ENCODE peak calls at places on chromosomes 12 and 14, in eight cellular contexts. One of them, this sample, is unnamed.

GRCh38 chr12:10982244-10982643 is 4.5 kb downstream of the TAS2R50 start:
- DNase-seq in ovary: no peak
- DNase-seq in lower leg skin: no peak
- DNase-seq in testis: no peak
- DNase-seq in IMR-90: no peak
- DNase-seq in upper lobe of left lung: no peak
- DNase-seq in gastrocnemius medialis: no peak
- DNase-seq in suprapubic skin: no peak
- DNase-seq in this sample: no peak

GRCh38 chr12:118773956-118774723 is 207.2 kb upstream of the SRRM4 start:
- DNase-seq in ovary: no peak
- DNase-seq in lower leg skin: no peak
- DNase-seq in testis: peak; percentile 45
- DNase-seq in IMR-90: no peak
- DNase-seq in upper lobe of left lung: no peak
- DNase-seq in gastrocnemius medialis: no peak
- DNase-seq in suprapubic skin: no peak
- DNase-seq in this sample: no peak

GRCh38 chr12:47419500-47419899 is 286.3 kb downstream of the RPAP3 start:
- DNase-seq in ovary: no peak
- DNase-seq in lower leg skin: no peak
- DNase-seq in testis: no peak
- DNase-seq in IMR-90: peak; percentile 79
- DNase-seq in upper lobe of left lung: no peak
- DNase-seq in gastrocnemius medialis: no peak
- DNase-seq in suprapubic skin: no peak
- DNase-seq in this sample: no peak

GRCh38 chr12:27083861-27084271 is 1.5 kb upstream of the C12orf71 start:
- DNase-seq in ovary: no peak
- DNase-seq in lower leg skin: no peak
- DNase-seq in testis: no peak
- DNase-seq in IMR-90: peak; percentile 71
- DNase-seq in upper lobe of left lung: no peak
- DNase-seq in gastrocnemius medialis: no peak
- DNase-seq in suprapubic skin: no peak
- DNase-seq in this sample: no peak

GRCh38 chr12:52703424-52703823 is at the start of gene KRT77:
- DNase-seq in ovary: no peak
- DNase-seq in lower leg skin: no peak
- DNase-seq in testis: no peak
- DNase-seq in IMR-90: no peak
- DNase-seq in upper lobe of left lung: no peak
- DNase-seq in gastrocnemius medialis: no peak
- DNase-seq in suprapubic skin: no peak
- DNase-seq in this sample: no peak

GRCh38 chr14:79947440-79947839 is 263.9 kb downstream of the DIO2 start:
- DNase-seq in ovary: no peak
- DNase-seq in lower leg skin: no peak
- DNase-seq in testis: no peak
- DNase-seq in IMR-90: no peak
- DNase-seq in upper lobe of left lung: no peak
- DNase-seq in gastrocnemius medialis: no peak
- DNase-seq in suprapubic skin: no peak
- DNase-seq in this sample: no peak

GRCh38 chr12:125271850-125272249 is 206.6 kb downstream of the AACS start:
- DNase-seq in ovary: no peak
- DNase-seq in lower leg skin: no peak
- DNase-seq in testis: no peak
- DNase-seq in IMR-90: no peak
- DNase-seq in upper lobe of left lung: no peak
- DNase-seq in gastrocnemius medialis: no peak
- DNase-seq in suprapubic skin: no peak
- DNase-seq in this sample: no peak

GRCh38 chr14:39768579-39768978 is 336.3 kb upstream of the FBXO33 start:
- DNase-seq in ovary: no peak
- DNase-seq in lower leg skin: no peak
- DNase-seq in testis: no peak
- DNase-seq in IMR-90: no peak
- DNase-seq in upper lobe of left lung: no peak
- DNase-seq in gastrocnemius medialis: no peak
- DNase-seq in suprapubic skin: no peak
- DNase-seq in this sample: no peak

GRCh38 chr12:57456145-57456700 is 1.1 kb downstream of the INHBE start:
- DNase-seq in ovary: no peak
- DNase-seq in lower leg skin: no peak
- DNase-seq in testis: peak; percentile 48
- DNase-seq in IMR-90: peak; percentile 44
- DNase-seq in upper lobe of left lung: no peak
- DNase-seq in gastrocnemius medialis: peak; percentile 45
- DNase-seq in suprapubic skin: no peak
- DNase-seq in this sample: no peak

GRCh38 chr12:129772463-129773169 is 131.2 kb downstream of the TMEM132D start:
- DNase-seq in ovary: no peak
- DNase-seq in lower leg skin: no peak
- DNase-seq in testis: no peak
- DNase-seq in IMR-90: no peak
- DNase-seq in upper lobe of left lung: no peak
- DNase-seq in gastrocnemius medialis: no peak
- DNase-seq in suprapubic skin: no peak
- DNase-seq in this sample: no peak

GRCh38 chr12:67630373-67631088 is 18.0 kb upstream of the DYRK2 start:
- DNase-seq in ovary: peak; percentile 26
- DNase-seq in lower leg skin: peak; percentile 29
- DNase-seq in testis: peak; percentile 25
- DNase-seq in IMR-90: no peak
- DNase-seq in upper lobe of left lung: peak; percentile 61
- DNase-seq in gastrocnemius medialis: peak; percentile 15
- DNase-seq in suprapubic skin: no peak
- DNase-seq in this sample: peak; percentile 69

GRCh38 chr12:38269897-38270296 is 46.7 kb upstream of the ALG10B start:
- DNase-seq in ovary: no peak
- DNase-seq in lower leg skin: no peak
- DNase-seq in testis: no peak
- DNase-seq in IMR-90: no peak
- DNase-seq in upper lobe of left lung: no peak
- DNase-seq in gastrocnemius medialis: no peak
- DNase-seq in suprapubic skin: no peak
- DNase-seq in this sample: no peak

DNA sequence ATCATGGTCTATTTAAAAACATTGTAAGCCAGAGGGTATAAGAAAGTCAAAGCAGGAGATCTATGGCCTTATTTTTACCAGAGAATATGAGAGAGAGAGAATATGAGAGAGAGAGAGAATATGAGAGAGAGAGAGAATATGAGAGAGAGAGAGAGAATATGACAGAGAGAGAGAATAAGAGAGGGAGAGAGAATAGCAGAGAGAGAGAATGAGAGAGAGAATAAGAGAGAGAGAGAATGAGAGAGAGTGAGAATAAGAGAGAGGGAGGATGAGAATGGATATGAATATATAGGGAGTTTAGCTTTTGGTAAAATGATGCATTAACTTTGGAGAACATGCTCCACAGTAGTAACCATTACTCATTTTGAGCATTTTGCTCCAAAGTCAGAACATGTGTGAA is 48.0 kb upstream of the ALG10B start:
- DNase-seq in ovary: no peak
- DNase-seq in lower leg skin: no peak
- DNase-seq in testis: no peak
- DNase-seq in IMR-90: no peak
- DNase-seq in upper lobe of left lung: no peak
- DNase-seq in gastrocnemius medialis: no peak
- DNase-seq in suprapubic skin: no peak
- DNase-seq in this sample: no peak
- TF ChIP-seq POLR2A in ovary: no peak
- TF ChIP-seq POLR2A in lower leg skin: no peak
- TF ChIP-seq POLR2A in testis: no peak
- TF ChIP-seq POLR2A in IMR-90: no peak
- TF ChIP-seq POLR2A in upper lobe of left lung: no peak
- TF ChIP-seq POLR2A in gastrocnemius medialis: no peak
- TF ChIP-seq POLR2A in suprapubic skin: no peak
- TF ChIP-seq POLR2A in this sample: no peak

GRCh38 chr12:94898388-94898787 is 105.1 kb downstream of the NDUFA12 start:
- DNase-seq in ovary: no peak
- DNase-seq in lower leg skin: no peak
- DNase-seq in testis: no peak
- DNase-seq in IMR-90: no peak
- DNase-seq in upper lobe of left lung: no peak
- DNase-seq in gastrocnemius medialis: no peak
- DNase-seq in suprapubic skin: no peak
- DNase-seq in this sample: no peak
- TF ChIP-seq CTCF in ovary: no peak
- TF ChIP-seq CTCF in lower leg skin: no peak
- TF ChIP-seq CTCF in testis: no peak
- TF ChIP-seq CTCF in IMR-90: no peak
- TF ChIP-seq CTCF in upper lobe of left lung: no peak
- TF ChIP-seq CTCF in gastrocnemius medialis: no peak
- TF ChIP-seq CTCF in suprapubic skin: no peak
- TF ChIP-seq CTCF in this sample: peak; percentile 7

DNA sequence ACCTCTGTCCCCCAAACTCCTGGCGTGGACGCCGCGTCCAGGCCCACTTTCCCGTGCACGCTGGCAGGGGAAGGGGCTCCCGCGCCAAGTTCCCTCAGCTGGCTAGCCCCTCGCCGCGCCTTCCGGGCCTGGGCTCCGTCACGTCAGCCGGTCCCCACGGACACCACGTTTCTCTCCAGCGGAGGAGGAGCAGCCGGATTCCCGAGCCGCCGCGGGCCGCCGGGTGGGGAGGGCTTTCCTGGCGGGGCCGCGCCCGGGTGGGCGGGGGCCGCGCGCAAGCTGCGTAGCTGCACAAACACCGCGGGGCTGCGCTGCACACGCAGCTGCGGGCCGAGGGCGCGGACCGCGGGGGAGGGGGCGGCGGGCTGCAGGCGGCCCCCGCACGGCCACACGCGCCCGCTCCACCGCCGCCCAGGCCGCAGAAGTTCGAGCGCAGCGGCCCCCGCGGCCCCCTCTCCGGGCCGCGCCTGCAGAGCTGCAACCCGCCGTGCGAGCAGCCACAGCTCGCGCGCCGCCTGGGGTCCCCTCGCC is 45.1 kb upstream of the PNMA1 start:
- DNase-seq in ovary: peak; percentile 77
- DNase-seq in lower leg skin: no peak
- DNase-seq in testis: peak; percentile 72
- DNase-seq in IMR-90: peak; percentile 50
- DNase-seq in upper lobe of left lung: peak; percentile 66
- DNase-seq in gastrocnemius medialis: no peak
- DNase-seq in suprapubic skin: peak; percentile 91
- DNase-seq in this sample: peak; percentile 74
- TF ChIP-seq POLR2A in ovary: no peak
- TF ChIP-seq POLR2A in lower leg skin: no peak
- TF ChIP-seq POLR2A in testis: no peak
- TF ChIP-seq POLR2A in IMR-90: no peak
- TF ChIP-seq POLR2A in upper lobe of left lung: no peak
- TF ChIP-seq POLR2A in gastrocnemius medialis: no peak
- TF ChIP-seq POLR2A in suprapubic skin: no peak
- TF ChIP-seq POLR2A in this sample: no peak

GRCh38 chr14:60721331-60722162 is 2.6 kb downstream of the SIX4 start:
- DNase-seq in ovary: peak; percentile 61
- DNase-seq in lower leg skin: no peak
- DNase-seq in testis: peak; percentile 38
- DNase-seq in IMR-90: peak; percentile 84
- DNase-seq in upper lobe of left lung: peak; percentile 33
- DNase-seq in gastrocnemius medialis: peak; percentile 65
- DNase-seq in suprapubic skin: peak; percentile 80
- DNase-seq in this sample: peak; percentile 18
- TF ChIP-seq CTCF in ovary: peak; percentile 13
- TF ChIP-seq CTCF in lower leg skin: no peak
- TF ChIP-seq CTCF in testis: no peak
- TF ChIP-seq CTCF in IMR-90: peak; percentile 37
- TF ChIP-seq CTCF in upper lobe of left lung: peak; percentile 36
- TF ChIP-seq CTCF in gastrocnemius medialis: peak; percentile 54
- TF ChIP-seq CTCF in suprapubic skin: no peak
- TF ChIP-seq CTCF in this sample: no peak

GRCh38 chr12:12725086-12725955 is 8.2 kb downstream of the CDKN1B start:
- DNase-seq in ovary: peak; percentile 92
- DNase-seq in lower leg skin: peak; percentile 93
- DNase-seq in testis: peak; percentile 96
- DNase-seq in IMR-90: peak; percentile 100
- DNase-seq in upper lobe of left lung: peak; percentile 96
- DNase-seq in gastrocnemius medialis: peak; percentile 95
- DNase-seq in suprapubic skin: peak; percentile 94
- DNase-seq in this sample: peak; percentile 95

GRCh38 chr12:12723681-12724420 is 6.7 kb downstream of the CDKN1B start:
- DNase-seq in ovary: peak; percentile 62
- DNase-seq in lower leg skin: no peak
- DNase-seq in testis: no peak
- DNase-seq in IMR-90: peak; percentile 25
- DNase-seq in upper lobe of left lung: peak; percentile 44
- DNase-seq in gastrocnemius medialis: peak; percentile 25
- DNase-seq in suprapubic skin: no peak
- DNase-seq in this sample: peak; percentile 54

GRCh38 chr12:12726543-12727093 is 9.4 kb downstream of the CDKN1B start:
- DNase-seq in ovary: no peak
- DNase-seq in lower leg skin: no peak
- DNase-seq in testis: no peak
- DNase-seq in IMR-90: peak; percentile 93
- DNase-seq in upper lobe of left lung: no peak
- DNase-seq in gastrocnemius medialis: no peak
- DNase-seq in suprapubic skin: no peak
- DNase-seq in this sample: no peak

GRCh38 chr12:12724421-12725085 is 7.4 kb downstream of the CDKN1B start:
- DNase-seq in ovary: no peak
- DNase-seq in lower leg skin: no peak
- DNase-seq in testis: no peak
- DNase-seq in IMR-90: no peak
- DNase-seq in upper lobe of left lung: no peak
- DNase-seq in gastrocnemius medialis: no peak
- DNase-seq in suprapubic skin: peak; percentile 94
- DNase-seq in this sample: no peak

GRCh38 chr12:12725956-12726542 is 8.9 kb downstream of the CDKN1B start:
- DNase-seq in ovary: no peak
- DNase-seq in lower leg skin: no peak
- DNase-seq in testis: no peak
- DNase-seq in IMR-90: no peak
- DNase-seq in upper lobe of left lung: no peak
- DNase-seq in gastrocnemius medialis: no peak
- DNase-seq in suprapubic skin: no peak
- DNase-seq in this sample: no peak
- TF ChIP-seq POLR2A in ovary: no peak
- TF ChIP-seq POLR2A in lower leg skin: no peak
- TF ChIP-seq POLR2A in testis: no peak
- TF ChIP-seq POLR2A in IMR-90: peak; percentile 76
- TF ChIP-seq POLR2A in upper lobe of left lung: peak; percentile 33
- TF ChIP-seq POLR2A in gastrocnemius medialis: peak; percentile 59
- TF ChIP-seq POLR2A in suprapubic skin: no peak
- TF ChIP-seq POLR2A in this sample: no peak

GRCh38 chr12:55443776-55444175 is at the start of gene OR6C2:
- DNase-seq in ovary: no peak
- DNase-seq in lower leg skin: no peak
- DNase-seq in testis: no peak
- DNase-seq in IMR-90: no peak
- DNase-seq in upper lobe of left lung: no peak
- DNase-seq in gastrocnemius medialis: no peak
- DNase-seq in suprapubic skin: no peak
- DNase-seq in this sample: no peak

GRCh38 chr12:55446334-55446733 is 2.5 kb downstream of the OR6C2 start:
- DNase-seq in ovary: no peak
- DNase-seq in lower leg skin: no peak
- DNase-seq in testis: no peak
- DNase-seq in IMR-90: no peak
- DNase-seq in upper lobe of left lung: no peak
- DNase-seq in gastrocnemius medialis: no peak
- DNase-seq in suprapubic skin: no peak
- DNase-seq in this sample: no peak
- TF ChIP-seq CTCF in ovary: no peak
- TF ChIP-seq CTCF in lower leg skin: no peak
- TF ChIP-seq CTCF in testis: no peak
- TF ChIP-seq CTCF in IMR-90: no peak
- TF ChIP-seq CTCF in upper lobe of left lung: no peak
- TF ChIP-seq CTCF in gastrocnemius medialis: no peak
- TF ChIP-seq CTCF in suprapubic skin: no peak
- TF ChIP-seq CTCF in this sample: no peak

GRCh38 chr12:2034633-2035420 is 18.0 kb upstream of the CACNA1C start:
- DNase-seq in ovary: peak; percentile 89
- DNase-seq in lower leg skin: peak; percentile 60
- DNase-seq in testis: peak; percentile 92
- DNase-seq in IMR-90: peak; percentile 66
- DNase-seq in upper lobe of left lung: peak; percentile 83
- DNase-seq in gastrocnemius medialis: peak; percentile 61
- DNase-seq in suprapubic skin: peak; percentile 87
- DNase-seq in this sample: peak; percentile 93
- TF ChIP-seq POLR2A in ovary: no peak
- TF ChIP-seq POLR2A in lower leg skin: no peak
- TF ChIP-seq POLR2A in testis: no peak
- TF ChIP-seq POLR2A in IMR-90: peak; percentile 37
- TF ChIP-seq POLR2A in upper lobe of left lung: no peak
- TF ChIP-seq POLR2A in gastrocnemius medialis: no peak
- TF ChIP-seq POLR2A in suprapubic skin: no peak
- TF ChIP-seq POLR2A in this sample: no peak